ENCODE peak calls at places on chromosomes 5 and 9, in five cellular contexts. One of them, this sample, is unnamed.

GRCh38 chr5:153974131-153974812 is 64.4 kb downstream of the FAM114A2 start:
- DNase-seq in PC-3: peak; percentile 69
- DNase-seq in kidney: no peak
- DNase-seq in GM23248: peak; percentile 71
- DNase-seq in IMR-90: peak; percentile 40
- DNase-seq in this sample: peak; percentile 82

GRCh38 chr5:133763744-133764143 is 151.4 kb upstream of the FSTL4 start:
- DNase-seq in PC-3: no peak
- DNase-seq in kidney: no peak
- DNase-seq in GM23248: no peak
- DNase-seq in IMR-90: no peak
- DNase-seq in this sample: no peak

GRCh38 chr5:91126448-91126847 is 256.7 kb downstream of the ARRDC3 start:
- DNase-seq in PC-3: peak; percentile 90
- DNase-seq in kidney: no peak
- DNase-seq in GM23248: peak; percentile 89
- DNase-seq in IMR-90: peak; percentile 94
- DNase-seq in this sample: no peak

GRCh38 chr9:113580954-113581311 is 117.4 kb downstream of the RGS3 start:
- DNase-seq in PC-3: no peak
- DNase-seq in kidney: no peak
- DNase-seq in GM23248: no peak
- DNase-seq in IMR-90: no peak
- DNase-seq in this sample: no peak

GRCh38 chr5:134038143-134038542 is 33.4 kb upstream of the VDAC1 start:
- DNase-seq in PC-3: no peak
- DNase-seq in kidney: no peak
- DNase-seq in GM23248: no peak
- DNase-seq in IMR-90: no peak
- DNase-seq in this sample: no peak

GRCh38 chr5:177086918-177087706 is 397 bp downstream of the FGFR4 start:
- DNase-seq in PC-3: peak; percentile 77
- DNase-seq in kidney: peak; percentile 95
- DNase-seq in GM23248: peak; percentile 32
- DNase-seq in IMR-90: no peak
- DNase-seq in this sample: peak; percentile 85

GRCh38 chr5:123810253-123810652 is 298.3 kb downstream of the CSNK1G3 start:
- DNase-seq in PC-3: no peak
- DNase-seq in kidney: no peak
- DNase-seq in GM23248: no peak
- DNase-seq in IMR-90: no peak
- DNase-seq in this sample: peak; percentile 55

GRCh38 chr5:113274836-113275414 is 159.9 kb downstream of the TSSK1B start:
- DNase-seq in PC-3: no peak
- DNase-seq in kidney: no peak
- DNase-seq in GM23248: no peak
- DNase-seq in IMR-90: no peak
- DNase-seq in this sample: no peak

GRCh38 chr5:138726848-138727247 is 26.4 kb upstream of the CTNNA1 start:
- DNase-seq in PC-3: no peak
- DNase-seq in kidney: no peak
- DNase-seq in GM23248: no peak
- DNase-seq in IMR-90: no peak
- DNase-seq in this sample: no peak

GRCh38 chr5:93675458-93676450 is 65.6 kb downstream of the POU5F2 start:
- DNase-seq in PC-3: no peak
- DNase-seq in kidney: no peak
- DNase-seq in GM23248: no peak
- DNase-seq in IMR-90: peak; percentile 49
- DNase-seq in this sample: no peak

GRCh38 chr5:45383985-45384384 is 312.2 kb downstream of the HCN1 start:
- DNase-seq in PC-3: no peak
- DNase-seq in kidney: no peak
- DNase-seq in GM23248: no peak
- DNase-seq in IMR-90: no peak
- DNase-seq in this sample: no peak

GRCh38 chr9:107896544-107896943 is 407.0 kb upstream of the KLF4 start:
- DNase-seq in PC-3: no peak
- DNase-seq in kidney: no peak
- DNase-seq in GM23248: no peak
- DNase-seq in IMR-90: no peak
- DNase-seq in this sample: peak; percentile 19

DNA sequence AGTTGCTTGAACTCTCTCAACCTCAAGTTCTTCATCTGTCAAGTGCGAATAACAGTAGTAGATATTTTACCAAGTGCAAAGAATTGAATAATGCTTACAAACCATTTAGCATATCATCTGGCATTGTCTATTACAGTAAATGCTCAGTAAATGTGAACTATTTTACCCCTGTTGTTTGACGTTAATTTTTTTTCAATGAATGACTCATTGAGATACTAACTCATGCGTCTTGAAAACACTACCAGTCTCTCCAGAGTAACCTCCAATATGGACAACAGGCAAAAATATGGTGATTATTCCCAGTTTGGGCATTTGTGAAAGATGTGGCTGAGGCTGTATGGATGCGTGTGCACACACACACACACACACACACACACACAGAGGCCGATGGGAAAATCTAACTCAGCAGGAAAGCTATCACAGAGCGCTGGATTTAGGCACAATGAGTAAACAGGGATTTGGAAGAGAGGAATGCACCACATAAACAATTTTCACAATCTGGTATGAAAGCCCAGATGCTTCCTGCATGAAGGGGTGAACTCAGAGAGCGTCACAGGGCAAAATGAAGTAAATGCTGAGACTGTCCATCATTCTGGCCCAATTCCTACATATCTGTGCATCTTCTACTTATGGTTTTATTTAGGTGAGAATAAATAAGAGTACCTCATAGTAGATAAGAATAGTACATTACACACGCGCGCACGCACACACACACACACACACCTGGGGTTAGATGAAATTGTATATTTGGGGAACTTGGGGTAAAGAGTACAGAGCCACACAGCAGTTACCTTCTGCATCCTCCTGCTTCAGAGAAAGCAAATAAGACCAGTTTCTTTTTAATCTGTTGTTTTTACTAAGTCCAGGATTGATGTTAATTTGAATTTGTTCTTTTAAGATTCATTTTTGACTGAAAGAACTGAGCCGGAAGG is 128.7 kb downstream of the PALM2AKAP2 start:
- DNase-seq in PC-3: no peak
- DNase-seq in kidney: no peak
- DNase-seq in GM23248: peak; percentile 42
- DNase-seq in IMR-90: peak; percentile 96
- DNase-seq in this sample: no peak
- H3K9ac ChIP-seq in PC-3: no peak overlapping the region
- H3K9ac ChIP-seq in kidney: no peak overlapping the region
- H3K9ac ChIP-seq in GM23248: no peak overlapping the region
- H3K9ac ChIP-seq in IMR-90: no peak overlapping the region
- H3K9ac ChIP-seq in this sample: no peak overlapping the region

GRCh38 chr9:94865599-94866456 is 139.3 kb downstream of the AOPEP start:
- DNase-seq in PC-3: no peak
- DNase-seq in kidney: no peak
- DNase-seq in GM23248: peak; percentile 67
- DNase-seq in IMR-90: peak; percentile 84
- DNase-seq in this sample: no peak
- H3K9ac ChIP-seq in PC-3: peak overlapping the region; percentile 87
- H3K9ac ChIP-seq in kidney: peak overlapping the region; percentile 48
- H3K9ac ChIP-seq in GM23248: peak overlapping the region; percentile 88
- H3K9ac ChIP-seq in IMR-90: peak overlapping the region; percentile 46
- H3K9ac ChIP-seq in this sample: no peak overlapping the region

DNA sequence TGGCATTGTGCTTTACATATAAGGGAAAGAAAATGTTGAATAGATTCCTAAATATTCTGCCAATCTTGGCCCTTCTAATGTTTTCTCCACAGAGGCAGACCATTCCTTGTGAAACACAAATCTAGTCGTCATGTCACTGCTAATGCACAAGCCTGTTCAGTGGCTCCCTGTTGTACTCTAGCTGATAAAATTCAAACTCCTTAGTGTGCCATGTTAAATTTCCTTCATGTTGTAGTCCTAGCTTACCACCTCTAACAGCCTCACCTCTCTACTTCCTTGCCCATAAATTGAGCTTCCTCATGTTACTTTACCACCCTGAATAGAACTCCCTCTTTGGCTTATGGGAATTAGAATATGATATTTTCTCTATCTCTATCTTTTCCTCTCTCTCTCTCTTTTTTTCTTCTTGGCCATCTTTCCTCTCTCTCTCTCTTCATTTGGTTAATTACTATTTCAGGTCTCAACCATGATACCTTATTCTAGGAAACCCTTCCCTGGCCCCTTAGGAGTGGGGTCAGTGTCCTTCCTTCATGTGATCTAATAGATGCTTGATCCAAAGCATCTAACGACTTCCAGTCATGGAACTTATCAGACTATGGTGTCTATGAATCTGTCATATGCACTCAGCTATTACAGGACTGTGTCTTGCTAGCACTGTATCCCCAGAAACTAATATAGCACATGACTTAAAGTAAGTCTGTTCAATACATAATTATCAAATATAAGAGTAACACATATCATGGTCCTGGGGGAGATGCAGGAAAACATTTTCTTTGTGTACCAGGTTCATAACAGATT is 31.5 kb upstream of the ALDH1A1 start:
- DNase-seq in PC-3: no peak
- DNase-seq in kidney: no peak
- DNase-seq in GM23248: no peak
- DNase-seq in IMR-90: no peak
- DNase-seq in this sample: no peak
- H3K9ac ChIP-seq in PC-3: no peak overlapping the region
- H3K9ac ChIP-seq in kidney: no peak overlapping the region
- H3K9ac ChIP-seq in GM23248: no peak overlapping the region
- H3K9ac ChIP-seq in IMR-90: no peak overlapping the region
- H3K9ac ChIP-seq in this sample: no peak overlapping the region

GRCh38 chr5:40043916-40044315 is 619.1 kb upstream of the DAB2 start:
- DNase-seq in PC-3: peak; percentile 56
- DNase-seq in kidney: no peak
- DNase-seq in GM23248: no peak
- DNase-seq in IMR-90: no peak
- DNase-seq in this sample: no peak
- H3K9ac ChIP-seq in PC-3: no peak overlapping the region
- H3K9ac ChIP-seq in kidney: no peak overlapping the region
- H3K9ac ChIP-seq in GM23248: no peak overlapping the region
- H3K9ac ChIP-seq in IMR-90: no peak overlapping the region
- H3K9ac ChIP-seq in this sample: no peak overlapping the region

DNA sequence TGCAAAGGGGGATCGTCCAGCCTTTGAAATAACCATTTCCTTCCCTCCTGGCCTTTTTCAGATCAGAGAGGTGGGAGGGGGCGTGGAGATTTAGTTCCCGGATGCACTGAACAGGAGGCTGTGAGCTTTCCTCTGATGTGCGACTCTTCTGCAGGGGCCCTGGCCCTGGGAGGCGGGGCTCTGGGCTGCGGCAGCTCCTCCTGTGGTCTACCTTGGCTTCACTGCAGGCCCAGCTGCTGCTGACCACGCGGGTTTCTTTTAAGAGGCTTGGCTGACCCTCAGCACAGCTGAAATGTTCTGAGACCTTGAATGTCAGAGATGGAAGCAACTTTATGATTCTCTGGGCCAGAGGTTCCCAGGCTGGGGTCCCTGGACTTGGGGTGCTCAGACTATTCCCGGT is 27.0 kb upstream of the COL15A1 start:
- DNase-seq in PC-3: no peak
- DNase-seq in kidney: peak; percentile 81
- DNase-seq in GM23248: no peak
- DNase-seq in IMR-90: peak; percentile 24
- DNase-seq in this sample: no peak
- H3K9ac ChIP-seq in PC-3: no peak overlapping the region
- H3K9ac ChIP-seq in kidney: no peak overlapping the region
- H3K9ac ChIP-seq in GM23248: no peak overlapping the region
- H3K9ac ChIP-seq in IMR-90: no peak overlapping the region
- H3K9ac ChIP-seq in this sample: no peak overlapping the region

GRCh38 chr5:4832491-4832890 is 307.6 kb upstream of the ADAMTS16 start:
- DNase-seq in PC-3: no peak
- DNase-seq in kidney: no peak
- DNase-seq in GM23248: no peak
- DNase-seq in IMR-90: no peak
- DNase-seq in this sample: no peak

GRCh38 chr5:4831325-4831724 is 308.8 kb upstream of the ADAMTS16 start:
- DNase-seq in PC-3: no peak
- DNase-seq in kidney: no peak
- DNase-seq in GM23248: no peak
- DNase-seq in IMR-90: no peak
- DNase-seq in this sample: no peak
- H3K9ac ChIP-seq in PC-3: no peak overlapping the region
- H3K9ac ChIP-seq in kidney: no peak overlapping the region
- H3K9ac ChIP-seq in GM23248: no peak overlapping the region
- H3K9ac ChIP-seq in IMR-90: no peak overlapping the region
- H3K9ac ChIP-seq in this sample: no peak overlapping the region

DNA sequence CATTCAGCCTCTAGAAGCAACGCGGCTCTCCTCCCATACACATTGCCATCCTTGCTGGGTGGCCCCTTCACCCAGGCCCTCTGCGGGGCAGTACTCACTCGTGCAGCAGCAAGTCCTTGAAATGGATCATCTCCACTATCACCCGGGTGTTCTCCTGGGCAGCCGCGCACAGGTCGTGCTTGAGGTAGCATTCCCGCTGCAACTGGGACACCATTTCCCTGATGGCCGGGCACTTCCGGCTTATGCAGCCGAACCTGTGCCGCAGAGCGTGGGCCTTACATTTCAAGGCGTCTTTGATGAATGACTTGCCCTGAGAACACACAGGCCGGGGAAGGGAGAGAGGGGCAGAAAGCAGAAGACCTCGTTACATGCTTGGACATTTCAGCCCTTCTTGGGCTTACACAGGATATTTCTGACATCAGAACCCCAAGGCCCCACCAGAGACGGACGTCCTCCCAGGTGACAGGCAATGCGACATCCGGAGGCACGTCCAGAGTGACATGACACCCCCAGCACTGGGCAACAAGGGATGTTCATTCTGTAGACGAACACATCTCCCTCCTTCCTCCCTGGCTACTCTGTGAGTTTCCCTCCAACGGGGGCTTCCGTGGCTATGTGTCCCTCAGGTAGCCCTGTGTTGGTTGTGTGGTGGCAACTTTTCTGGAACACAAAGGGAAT is 5.0 kb downstream of the STC2 start:
- DNase-seq in PC-3: no peak
- DNase-seq in kidney: peak; percentile 64
- DNase-seq in GM23248: no peak
- DNase-seq in IMR-90: no peak
- DNase-seq in this sample: no peak
- H3K9ac ChIP-seq in PC-3: no peak overlapping the region
- H3K9ac ChIP-seq in kidney: no peak overlapping the region
- H3K9ac ChIP-seq in GM23248: peak overlapping the region; percentile 87
- H3K9ac ChIP-seq in IMR-90: peak overlapping the region; percentile 30
- H3K9ac ChIP-seq in this sample: no peak overlapping the region

DNA sequence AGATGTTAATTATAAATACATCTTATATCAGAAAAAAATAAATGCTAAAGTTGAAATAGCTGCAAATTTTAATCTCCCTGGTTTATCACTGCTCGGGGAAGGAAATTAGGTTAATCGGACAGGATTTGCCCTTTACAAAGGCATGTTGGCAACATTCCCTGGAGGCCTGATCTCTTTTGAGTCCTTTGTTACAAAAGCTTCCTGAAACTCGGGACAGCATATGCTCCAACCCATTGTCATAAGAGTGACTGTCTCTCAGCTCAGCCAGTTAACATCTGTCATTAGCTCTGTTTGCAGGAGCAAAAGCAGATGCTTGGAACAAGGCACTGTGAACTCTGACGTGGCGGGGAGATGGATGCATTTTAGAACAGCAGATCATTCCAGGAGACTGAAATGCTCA is 80.6 kb downstream of the MYO10 start:
- DNase-seq in PC-3: peak; percentile 30
- DNase-seq in kidney: no peak
- DNase-seq in GM23248: peak; percentile 67
- DNase-seq in IMR-90: peak; percentile 38
- DNase-seq in this sample: no peak
- H3K9ac ChIP-seq in PC-3: no peak overlapping the region
- H3K9ac ChIP-seq in kidney: no peak overlapping the region
- H3K9ac ChIP-seq in GM23248: peak overlapping the region; percentile 45
- H3K9ac ChIP-seq in IMR-90: no peak overlapping the region
- H3K9ac ChIP-seq in this sample: no peak overlapping the region